ENCODE peak calls at places on chromosomes 4 and X, in four cellular contexts. Y is PC-3, U is endodermal cell, V is tibial artery. O is an unnamed sample. For H3K9me3, the result is how much of the 10 kb centered on the place peaks cover.

GRCh38 chrX:107935200-107935599 is 47.0 kb downstream of the TEX13B start:
- DNase-seq in Y (peak), V (no peak), U (no peak), O (peak)

GRCh38 chrX:13110427-13111324 is 66.3 kb upstream of the FAM9C start:
- DNase-seq in V (peak), Y (peak), U (no peak), O (peak)

GRCh38 chrX:22634081-22634480 is 361.4 kb downstream of the CBLL2 start:
- DNase-seq in U (no peak), Y (no peak), V (no peak), O (peak)

GRCh38 chrX:153569475-153569874 is 29.5 kb downstream of the CCNQ start:
- DNase-seq in Y (no peak), U (no peak), V (no peak), O (no peak)

GRCh38 chr4:111537861-111538260 is 607.4 kb upstream of the FAM241A start:
- DNase-seq in V (no peak), Y (no peak), U (no peak), O (no peak)

GRCh38 chr4:154999950-155000578 is 208.4 kb upstream of the NPY2R start:
- DNase-seq in V (no peak), Y (no peak), U (no peak), O (no peak)

GRCh38 chrX:74461384-74461783 is 40.1 kb downstream of the SLC16A2 start:
- DNase-seq in U (no peak), Y (no peak), V (no peak), O (no peak)

GRCh38 chr4:105155426-105155825 is 8.8 kb downstream of the TET2 start:
- DNase-seq in V (no peak), U (no peak), Y (no peak), O (no peak)

GRCh38 chr4:78720994-78721677 is 55.0 kb upstream of the BMP2K start:
- DNase-seq in V (peak), Y (no peak), U (no peak), O (no peak)

GRCh38 chr4:94532016-94532789 is 80.5 kb downstream of the PDLIM5 start:
- DNase-seq in U (no peak), Y (peak), V (no peak), O (peak)

GRCh38 chr4:23899565-23899964 is 9.7 kb upstream of the PPARGC1A start:
- DNase-seq in U (no peak), Y (no peak), V (no peak), O (no peak)

GRCh38 chr4:23897564-23898109 is 7.8 kb upstream of the PPARGC1A start:
- DNase-seq in Y (no peak), V (no peak), U (no peak), O (no peak)

GRCh38 chr4:23903859-23904438 is 14.1 kb upstream of the PPARGC1A start:
- DNase-seq in Y (no peak), U (no peak), V (no peak), O (no peak)

GRCh38 chr4:23902203-23902602 is 12.4 kb upstream of the PPARGC1A start:
- DNase-seq in V (no peak), Y (no peak), U (no peak), O (no peak)

GRCh38 chr4:23900636-23901035 is 10.8 kb upstream of the PPARGC1A start:
- DNase-seq in U (no peak), Y (no peak), V (no peak), O (no peak)
- TF ChIP-seq CTCF in U (no peak), Y (no peak), V (no peak), O (no peak)

DNA sequence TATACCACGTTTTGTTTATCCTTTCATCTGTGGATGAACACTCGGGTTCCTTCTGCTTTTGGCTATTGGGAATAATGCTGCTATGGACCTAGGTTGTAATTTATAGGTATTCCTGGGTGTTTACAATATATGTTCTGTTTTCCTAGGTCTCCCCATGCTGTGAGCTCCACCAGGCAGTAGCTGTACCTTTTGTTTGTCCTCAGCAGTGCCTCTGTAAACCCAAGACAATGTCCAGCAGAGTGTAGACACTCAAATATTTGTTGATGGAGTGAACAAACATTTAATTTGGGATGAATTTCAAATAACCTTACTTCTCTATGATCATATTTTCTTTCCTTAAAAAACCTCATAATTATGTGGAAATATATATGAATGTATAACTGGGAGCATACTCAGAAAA is 259.5 kb upstream of the BOD1L1 start:
- DNase-seq in V (no peak), U (no peak), Y (no peak), O (no peak)
- H3K9me3 ChIP-seq in V (under half), U (under half), Y (under half), O (under half)

GRCh38 chr4:791866-792630 is 33.9 kb downstream of the CPLX1 start:
- DNase-seq in Y (peak), U (peak), V (no peak), O (no peak)
- H3K4me3 ChIP-seq in Y (peak), U (no peak), V (no peak), O (no peak)

GRCh38 chr4:147378780-147379179 is 102.1 kb upstream of the EDNRA start:
- DNase-seq in Y (peak), U (no peak), V (no peak), O (peak)
- TF ChIP-seq CTCF in Y (peak), U (peak), V (no peak), O (peak)

DNA sequence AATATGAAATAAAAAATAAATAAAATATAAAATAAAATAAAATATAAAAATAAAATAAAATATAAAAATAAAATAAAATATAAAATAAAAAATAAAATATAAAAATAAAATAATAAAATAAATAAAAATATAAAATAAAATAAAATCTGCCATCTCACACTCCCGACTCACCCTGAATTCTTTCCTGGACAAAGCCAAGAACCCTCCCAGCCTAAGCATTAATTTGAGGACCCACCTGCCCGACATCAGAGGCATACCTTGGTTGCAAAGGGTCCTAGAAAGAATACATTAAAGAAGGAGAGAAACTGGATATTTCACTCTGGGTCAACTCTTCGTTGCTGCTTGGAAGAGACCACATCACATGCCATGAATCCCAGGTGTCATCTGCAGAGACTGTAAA is 138.3 kb downstream of the CRLF2 start:
- DNase-seq in V (no peak), Y (no peak), U (no peak), O (no peak)
- H3K9me3 ChIP-seq in V (under half), Y (under half), U (under half), O (under half)

GRCh38 chrX:154597221-154597620 is 12.3 kb downstream of the CTAG1A start:
- DNase-seq in U (no peak), Y (no peak), V (no peak), O (no peak)

GRCh38 chrX:154593201-154593600 is 8.3 kb downstream of the CTAG1A start:
- DNase-seq in U (no peak), Y (no peak), V (no peak), O (no peak)

GRCh38 chrX:154594491-154594890 is 9.6 kb downstream of the CTAG1A start:
- DNase-seq in U (no peak), Y (no peak), V (no peak), O (no peak)

GRCh38 chrX:154596290-154596929 is 11.5 kb downstream of the CTAG1A start:
- DNase-seq in U (peak), Y (peak), V (no peak), O (peak)

DNA sequence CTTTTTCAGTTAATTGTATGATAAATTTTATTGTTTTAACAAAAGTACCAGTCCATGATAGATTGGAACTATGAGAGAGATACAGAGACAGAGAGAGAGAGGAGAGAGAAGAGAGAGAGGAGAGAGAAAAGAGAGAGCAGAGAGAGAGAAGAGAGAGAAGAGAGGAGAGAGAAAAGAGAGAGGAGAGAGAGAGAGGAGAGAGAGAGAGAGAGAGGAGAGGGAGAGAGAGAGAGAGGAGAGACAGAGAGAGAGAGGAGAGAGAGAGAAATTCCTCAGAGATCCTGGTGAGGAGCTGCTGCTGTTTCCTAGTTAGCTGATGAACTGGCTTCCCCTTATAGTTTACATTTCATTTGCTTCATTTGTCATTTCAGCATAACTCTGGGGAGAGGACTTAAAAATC is 10.6 kb downstream of the CTAG1A start:
- DNase-seq in Y (peak), U (no peak), V (no peak), O (no peak)
- H3K4me3 ChIP-seq in Y (no peak), U (no peak), V (no peak), O (no peak)

GRCh38 chrX:109472939-109473713 is 8.8 kb downstream of the GUCY2F start:
- DNase-seq in Y (peak), U (peak), V (no peak), O (peak)
- TF ChIP-seq CTCF in Y (peak), U (peak), V (no peak), O (peak)

DNA sequence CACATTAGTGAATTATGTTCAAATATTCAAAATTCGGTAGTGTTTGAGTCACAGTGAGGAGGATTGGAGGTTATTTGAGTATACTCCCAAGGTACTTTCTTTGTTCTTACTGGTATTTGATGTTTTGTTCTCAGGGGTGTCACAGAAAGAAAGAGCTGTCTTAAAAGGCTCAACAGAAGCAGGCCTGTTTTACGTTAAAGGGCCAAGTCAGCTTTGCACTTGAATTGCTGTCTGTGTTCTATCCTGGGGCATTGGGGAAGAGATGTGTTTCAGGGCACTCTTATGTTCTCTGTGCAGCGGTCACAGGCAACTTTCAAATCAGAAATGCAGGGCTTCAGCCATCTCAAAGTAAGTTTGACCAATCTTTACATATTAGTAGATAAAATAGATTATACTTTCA is 1113.1 kb upstream of the LCORL start:
- DNase-seq in Y (no peak), U (no peak), V (no peak), O (no peak)
- H3K9me3 ChIP-seq in Y (under half), U (under half), V (under half), O (under half)

DNA sequence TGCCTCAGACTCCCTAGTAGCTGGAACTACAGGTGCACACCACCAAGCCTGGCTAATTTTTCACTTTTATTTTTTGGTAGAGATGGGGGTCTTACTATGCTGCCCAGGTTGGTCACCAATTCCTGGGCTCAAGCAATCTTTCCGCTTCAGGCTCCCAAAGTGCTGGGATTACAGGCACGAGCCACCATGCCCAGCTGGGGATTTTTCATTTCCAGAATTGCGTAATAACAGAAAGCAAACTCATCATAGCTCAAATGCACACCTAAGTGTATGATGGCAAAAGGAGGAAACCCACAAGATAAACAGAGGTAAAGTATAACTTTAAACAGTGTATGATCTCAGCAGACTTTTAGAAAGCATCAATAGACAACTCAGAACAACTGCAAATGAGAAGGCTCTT is 56.2 kb downstream of the TEX11 start:
- DNase-seq in Y (no peak), V (no peak), U (no peak), O (peak)
- H3K4me3 ChIP-seq in Y (no peak), V (no peak), U (no peak), O (no peak)

O was measured in mammary epithelial cell.